ENCODE peak calls at places on chromosomes 4 and X, in four cellular contexts. N is CD4-positive, alpha-beta T cell; F is RWPE1; E is HS-5. Y is an unnamed sample.

GRCh38 chr4:121073672-121074386 is 1.5 kb upstream of the NDNF start:
- DNase-seq in F (no peak), N (no peak), E (no peak), Y (no peak)

GRCh38 chr4:95255396-95256107 is 293.2 kb downstream of the UNC5C start:
- DNase-seq in N (no peak), E (no peak), F (peak; percentile 2), Y (no peak)

GRCh38 chr4:116702949-116703348 is 382.4 kb downstream of the TRAM1L1 start:
- DNase-seq in E (no peak), N (no peak), F (no peak), Y (no peak)

GRCh38 chr4:8912506-8912905 is 40.9 kb upstream of the HMX1 start:
- DNase-seq in F (no peak), N (no peak), E (no peak), Y (peak; percentile 45)

GRCh38 chrX:15425024-15425423 is 40.8 kb upstream of the VEGFD start:
- DNase-seq in E (no peak), N (no peak), F (no peak), Y (no peak)

GRCh38 chrX:129769467-129770154 is 10.1 kb upstream of the SASH3 start:
- DNase-seq in N (peak; percentile 60), E (no peak), F (no peak), Y (no peak)

GRCh38 chrX:148893395-148893794 is 393.0 kb downstream of the AFF2 start:
- DNase-seq in F (no peak), E (no peak), N (no peak), Y (no peak)

GRCh38 chrX:12894074-12894691 is 12.2 kb upstream of the TLR8 start:
- DNase-seq in N (peak; percentile 7), F (peak; percentile 4), E (no peak), Y (no peak)

GRCh38 chrX:39327255-39327654 is 526.0 kb downstream of the MID1IP1 start:
- DNase-seq in F (no peak), E (no peak), N (peak; percentile 18), Y (no peak)

Y was measured in type B pancreatic cell.